ENCODE peak calls at places on chromosome 16, in seven cellular contexts. J, H, D, Z, L, B and W are unnamed samples. For H3K36me3, the result is how much of the 10 kb centered on the place peaks cover.

GRCh38 chr16:79278506-79278905 is 322.0 kb downstream of the MAF start:
- DNase-seq in J (no peak), H (no peak), D (no peak), Z (no peak), L (no peak), B (no peak), W (no peak)

GRCh38 chr16:19114359-19115147 is 789 bp downstream of the ITPRIPL2 start:
- DNase-seq in J (no peak), H (peak), D (peak), Z (peak), L (peak), B (peak), W (peak)

GRCh38 chr16:58614212-58614611 is 15.4 kb downstream of the CNOT1 start:
- DNase-seq in J (no peak), H (no peak), D (no peak), Z (no peak), L (no peak), B (no peak), W (no peak)

GRCh38 chr16:52407778-52408177 is 139.2 kb downstream of the TOX3 start:
- DNase-seq in J (no peak), H (no peak), D (no peak), Z (no peak), L (peak), B (no peak), W (no peak)

GRCh38 chr16:83955218-83956130 is 2.4 kb downstream of the OSGIN1 start:
- DNase-seq in J (no peak), H (no peak), D (peak), Z (no peak), L (no peak), B (no peak), W (peak)

GRCh38 chr16:14303654-14304394 is 232.7 kb downstream of the MRTFB start:
- DNase-seq in J (no peak), H (peak), D (peak), Z (no peak), L (no peak), B (peak), W (no peak)

GRCh38 chr16:74448990-74449389 is 27.7 kb upstream of the CLEC18B start:
- DNase-seq in J (peak), H (no peak), D (peak), Z (no peak), L (peak), B (peak), W (peak)

GRCh38 chr16:88991813-88992350 is 14.9 kb upstream of the CBFA2T3 start:
- DNase-seq in J (no peak), H (no peak), D (no peak), Z (no peak), L (no peak), B (no peak), W (no peak)

GRCh38 chr16:85523602-85524364 is 89.3 kb upstream of the GSE1 start:
- DNase-seq in J (no peak), H (peak), D (peak), Z (peak), L (no peak), B (no peak), W (peak)

GRCh38 chr16:56189990-56190902 is 1.0 kb upstream of the GNAO1 start:
- DNase-seq in J (no peak), H (no peak), D (no peak), Z (no peak), L (no peak), B (no peak), W (no peak)

GRCh38 chr16:84205976-84206691 is 15.2 kb downstream of the ADAD2 start:
- DNase-seq in J (no peak), H (no peak), D (no peak), Z (no peak), L (no peak), B (no peak), W (no peak)

GRCh38 chr16:80546249-80546648 is 5.5 kb downstream of the DYNLRB2 start:
- DNase-seq in J (no peak), H (no peak), D (no peak), Z (no peak), L (no peak), B (no peak), W (no peak)
- TF ChIP-seq CTCF in J (no peak), H (no peak), D (no peak), Z (no peak), L (no peak), B (no peak), W (no peak)

GRCh38 chr16:868846-869822 is 68.6 kb upstream of the GNG13 start:
- DNase-seq in J (no peak), H (no peak), D (no peak), Z (no peak), L (no peak), B (peak), W (peak)

GRCh38 chr16:869823-870641 is 69.5 kb upstream of the GNG13 start:
- DNase-seq in J (no peak), H (no peak), D (no peak), Z (no peak), L (no peak), B (peak), W (no peak)

GRCh38 chr16:872436-873242 is 72.1 kb upstream of the GNG13 start:
- DNase-seq in J (no peak), H (no peak), D (no peak), Z (no peak), L (no peak), B (no peak), W (peak)

GRCh38 chr16:871562-872330 is 71.2 kb upstream of the GNG13 start:
- DNase-seq in J (no peak), H (no peak), D (no peak), Z (no peak), L (no peak), B (peak), W (peak)

DNA sequence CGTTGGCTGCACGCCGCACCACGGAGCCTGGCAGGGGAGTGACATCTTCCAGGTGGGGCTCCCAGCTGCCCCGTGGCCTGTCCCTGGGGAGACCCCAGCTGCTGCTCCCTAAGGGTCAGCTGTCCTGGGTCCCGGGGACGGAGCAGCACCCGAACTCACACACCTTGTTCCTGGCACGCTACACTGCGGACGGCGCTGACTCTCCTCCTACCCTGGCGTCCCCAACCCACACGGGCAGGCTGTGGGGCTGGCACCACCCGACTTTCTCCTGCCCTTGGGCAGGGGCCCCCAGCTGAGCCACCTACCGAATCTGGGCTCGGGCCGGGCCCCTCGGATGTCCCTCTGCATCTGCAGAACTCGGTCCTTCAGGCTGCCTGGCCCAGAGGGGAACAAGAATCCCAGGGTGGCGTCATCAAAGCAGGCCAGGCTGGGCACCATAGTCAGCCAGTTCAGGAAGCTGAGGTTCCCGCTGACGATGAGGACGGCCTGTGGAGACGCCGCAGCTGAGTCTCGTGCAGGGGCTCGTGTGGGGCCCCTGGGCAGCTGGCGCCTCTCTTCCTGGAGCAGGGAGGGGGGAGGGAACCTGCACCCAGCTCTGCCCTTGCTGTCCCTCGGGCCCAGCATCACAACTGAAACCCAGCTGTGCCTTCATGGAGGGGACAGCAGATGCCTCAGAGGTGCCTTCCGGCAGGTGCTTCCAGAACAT is 70.5 kb upstream of the GNG13 start:
- DNase-seq in J (no peak), H (no peak), D (no peak), Z (no peak), L (no peak), B (peak), W (peak)
- H3K36me3 ChIP-seq in J (under half), H (under half), D (under half), Z (under half), L (under half), B (under half), W (under half)

GRCh38 chr16:49889725-49890397 is 33.9 kb upstream of the ZNF423 start:
- DNase-seq in J (no peak), H (no peak), D (no peak), Z (no peak), L (peak), B (no peak), W (no peak)

GRCh38 chr16:49886554-49887121 is 30.7 kb upstream of the ZNF423 start:
- DNase-seq in J (no peak), H (no peak), D (no peak), Z (no peak), L (no peak), B (no peak), W (no peak)

DNA sequence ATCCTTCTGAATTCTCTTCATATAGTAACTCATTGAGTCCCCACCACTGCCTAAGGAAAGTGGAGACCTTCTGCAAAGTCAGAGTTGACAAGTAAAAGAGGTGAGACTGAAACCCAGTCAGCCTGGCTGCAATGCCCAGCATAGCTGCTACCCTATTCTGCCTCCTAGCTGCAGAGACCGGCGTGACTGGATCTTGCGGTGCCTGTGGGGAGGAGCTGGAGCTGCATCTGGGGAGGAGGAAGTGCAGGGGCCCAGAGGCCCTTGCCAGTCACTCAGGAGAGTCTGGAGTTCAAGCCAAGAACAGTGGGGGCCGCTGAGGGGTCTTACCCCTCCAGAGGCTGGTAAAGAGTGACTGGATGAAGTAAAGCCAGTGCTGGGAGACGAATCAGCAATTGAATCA is 35.0 kb upstream of the ZNF423 start:
- DNase-seq in J (no peak), H (peak), D (no peak), Z (no peak), L (no peak), B (no peak), W (no peak)
- TF ChIP-seq CTCF in J (no peak), H (peak), D (no peak), Z (peak), L (no peak), B (peak), W (peak)

GRCh38 chr16:3538222-3538621 is 37.4 kb downstream of the CLUAP1 start:
- DNase-seq in J (no peak), H (no peak), D (no peak), Z (no peak), L (no peak), B (no peak), W (no peak)
- H3K36me3 ChIP-seq in J (under half), H (under half), D (under half), Z (under half), L (under half), B (under half), W (under half)

GRCh38 chr16:1184156-1184868 is 31.4 kb downstream of the CACNA1H start:
- DNase-seq in J (no peak), H (peak), D (no peak), Z (no peak), L (no peak), B (no peak), W (no peak)
- TF ChIP-seq CTCF in J (no peak), H (peak), D (no peak), Z (no peak), L (no peak), B (no peak), W (no peak)

GRCh38 chr16:87708181-87708580 is 57.6 kb downstream of the KLHDC4 start:
- DNase-seq in J (no peak), H (no peak), D (no peak), Z (no peak), L (no peak), B (no peak), W (no peak)
- H3K36me3 ChIP-seq in J (under half), H (under half), D (under half), Z (under half), L (under half), B (half or more), W (half or more)

GRCh38 chr16:4169415-4169814 is 53.2 kb upstream of the ADCY9 start:
- DNase-seq in J (no peak), H (no peak), D (no peak), Z (no peak), L (no peak), B (no peak), W (no peak)
- TF ChIP-seq CTCF in J (no peak), H (no peak), D (no peak), Z (no peak), L (no peak), B (no peak), W (no peak)